ENCODE peak calls at places on chromosomes 2 and 18, in eight cellular contexts. E is activated CD4-positive, alpha-beta T cell treated with anti-CD3 and anti-CD28 coated beads for 36 hours; D is iris pigment epithelial cell; L is right cardiac atrium; F is right lobe of liver; G is thoracic aorta; O is GM06990; J is memory B cell. C is an unnamed sample.

GRCh38 chr18:7084766-7085080 is 32.9 kb downstream of the LAMA1 start:
- DNase-seq in E (no peak), D (peak), L (no peak), F (no peak), G (no peak), O (no peak), J (no peak), C (peak)

GRCh38 chr2:181304011-181304844 is 153.0 kb upstream of the ITGA4 start:
- DNase-seq in E (no peak), D (no peak), L (no peak), F (no peak), G (no peak), O (peak), J (peak), C (no peak)

GRCh38 chr2:95317123-95317500 is 20.0 kb downstream of the KCNIP3 start:
- DNase-seq in E (no peak), D (no peak), L (no peak), F (no peak), G (no peak), O (no peak), J (no peak), C (no peak)

GRCh38 chr2:170121689-170122088 is 56.3 kb upstream of the MYO3B start:
- DNase-seq in E (no peak), D (peak), L (no peak), F (no peak), G (no peak), O (no peak), J (no peak), C (no peak)

GRCh38 chr2:47069628-47070154 is 85.4 kb downstream of the STPG4 start:
- DNase-seq in E (no peak), D (no peak), L (peak), F (peak), G (no peak), O (no peak), J (no peak), C (peak)

GRCh38 chr2:184268900-184269299 is 329.4 kb upstream of the ZNF804A start:
- DNase-seq in E (no peak), D (no peak), L (no peak), F (no peak), G (no peak), O (no peak), J (no peak), C (no peak)

GRCh38 chr2:69621440-69621839 is 22.1 kb downstream of the AAK1 start:
- DNase-seq in E (no peak), D (no peak), L (no peak), F (no peak), G (no peak), O (no peak), J (no peak), C (no peak)

GRCh38 chr2:58045580-58046334 is 849 bp upstream of the VRK2 start:
- DNase-seq in E (peak), D (no peak), L (peak), F (peak), G (no peak), O (no peak), J (no peak), C (no peak)

GRCh38 chr2:181810823-181811695 is 80.5 kb upstream of the ITPRID2 start:
- DNase-seq in E (no peak), D (peak), L (peak), F (no peak), G (no peak), O (no peak), J (no peak), C (peak)

GRCh38 chr2:2107140-2107539 is 223.9 kb downstream of the MYT1L start:
- DNase-seq in E (no peak), D (no peak), L (no peak), F (no peak), G (no peak), O (no peak), J (no peak), C (no peak)

GRCh38 chr2:9814129-9814868 is 29.0 kb upstream of the TAF1B start:
- DNase-seq in E (no peak), D (no peak), L (no peak), F (peak), G (no peak), O (no peak), J (no peak), C (no peak)

GRCh38 chr2:54289942-54290702 is 34.1 kb upstream of the TSPYL6 start:
- DNase-seq in E (no peak), D (no peak), L (peak), F (no peak), G (no peak), O (no peak), J (no peak), C (no peak)

GRCh38 chr2:45960057-45960863 is 308.8 kb downstream of the PRKCE start:
- DNase-seq in E (no peak), D (no peak), L (no peak), F (no peak), G (no peak), O (no peak), J (no peak), C (no peak)

GRCh38 chr18:57901819-57902600 is 98.9 kb upstream of the ATP8B1 start:
- DNase-seq in E (no peak), D (peak), L (no peak), F (peak), G (no peak), O (no peak), J (no peak), C (no peak)

GRCh38 chr2:205405752-205406151 is 276.5 kb upstream of the NRP2 start:
- DNase-seq in E (no peak), D (peak), L (no peak), F (no peak), G (no peak), O (no peak), J (no peak), C (peak)

GRCh38 chr2:32716598-32716997 is 88.7 kb downstream of the TTC27 start:
- DNase-seq in E (no peak), D (no peak), L (no peak), F (no peak), G (no peak), O (no peak), J (no peak), C (no peak)

GRCh38 chr2:236168110-236169067 is at the start of gene GBX2:
- DNase-seq in E (peak), D (peak), L (no peak), F (no peak), G (no peak), O (no peak), J (no peak), C (peak)

GRCh38 chr2:68385232-68385906 is 20.3 kb downstream of the PLEK start:
- DNase-seq in E (peak), D (no peak), L (no peak), F (no peak), G (no peak), O (peak), J (no peak), C (no peak)

GRCh38 chr2:238614376-238614775 is 187.6 kb downstream of the ASB1 start:
- DNase-seq in E (no peak), D (no peak), L (no peak), F (no peak), G (no peak), O (no peak), J (no peak), C (no peak)

GRCh38 chr18:35231052-35231451 is 9.8 kb upstream of the ZNF397 start:
- DNase-seq in E (peak), D (peak), L (peak), F (peak), G (peak), O (peak), J (peak), C (peak)

GRCh38 chr2:158953926-158954763 is 14.3 kb upstream of the TANC1 start:
- DNase-seq in E (peak), D (peak), L (peak), F (peak), G (peak), O (peak), J (no peak), C (peak)

GRCh38 chr2:86350751-86351150 is 13.3 kb upstream of the REEP1 start:
- DNase-seq in E (no peak), D (no peak), L (no peak), F (no peak), G (no peak), O (no peak), J (no peak), C (no peak)

GRCh38 chr2:204434660-204435462 is 110.4 kb upstream of the PARD3B start:
- DNase-seq in E (no peak), D (no peak), L (no peak), F (no peak), G (no peak), O (no peak), J (no peak), C (peak)

GRCh38 chr2:128301501-128301966 is 17.1 kb downstream of the HS6ST1 start:
- DNase-seq in E (no peak), D (peak), L (peak), F (peak), G (peak), O (no peak), J (no peak), C (peak)

GRCh38 chr2:84971799-84972790 is 1.1 kb downstream of the KCMF1 start:
- DNase-seq in E (peak), D (peak), L (peak), F (peak), G (no peak), O (peak), J (peak), C (peak)

GRCh38 chr2:188399159-188399558 is 107.5 kb downstream of the GULP1 start:
- DNase-seq in E (no peak), D (peak), L (no peak), F (no peak), G (no peak), O (no peak), J (no peak), C (peak)

GRCh38 chr2:68827681-68828080 is 43.5 kb downstream of the BMP10 start:
- DNase-seq in E (no peak), D (peak), L (no peak), F (no peak), G (no peak), O (no peak), J (no peak), C (no peak)

GRCh38 chr2:118670868-118671267 is 176.6 kb downstream of the EN1 start:
- DNase-seq in E (no peak), D (peak), L (peak), F (no peak), G (no peak), O (no peak), J (no peak), C (no peak)

GRCh38 chr2:193818801-193819499 is 1624.2 kb upstream of the TMEFF2 start:
- DNase-seq in E (no peak), D (no peak), L (no peak), F (no peak), G (no peak), O (no peak), J (no peak), C (no peak)

GRCh38 chr2:19897623-19898245 is 4.0 kb downstream of the TTC32 start:
- DNase-seq in E (no peak), D (no peak), L (no peak), F (no peak), G (no peak), O (no peak), J (no peak), C (no peak)

GRCh38 chr2:111030271-111030891 is 90.3 kb upstream of the BCL2L11 start:
- DNase-seq in E (peak), D (no peak), L (no peak), F (no peak), G (no peak), O (no peak), J (no peak), C (no peak)

GRCh38 chr18:74281639-74282358 is 10.0 kb downstream of the CYB5A start:
- DNase-seq in E (no peak), D (peak), L (peak), F (no peak), G (no peak), O (no peak), J (no peak), C (peak)

GRCh38 chr2:9145109-9145751 is 61.4 kb upstream of the ASAP2 start:
- DNase-seq in E (no peak), D (peak), L (peak), F (no peak), G (peak), O (no peak), J (no peak), C (peak)

GRCh38 chr2:16656784-16657391 is 8.7 kb downstream of the CYRIA start:
- DNase-seq in E (no peak), D (no peak), L (peak), F (no peak), G (peak), O (peak), J (no peak), C (no peak)

GRCh38 chr2:73942664-73943063 is 16.0 kb downstream of the DGUOK start:
- DNase-seq in E (no peak), D (no peak), L (no peak), F (no peak), G (no peak), O (no peak), J (no peak), C (no peak)

GRCh38 chr18:36307513-36307912 is 10.0 kb downstream of the FHOD3 start:
- DNase-seq in E (no peak), D (peak), L (no peak), F (no peak), G (no peak), O (no peak), J (no peak), C (peak)

GRCh38 chr2:157155992-157156391 is 101.5 kb upstream of the GALNT5 start:
- DNase-seq in E (no peak), D (peak), L (no peak), F (no peak), G (no peak), O (no peak), J (no peak), C (no peak)

GRCh38 chr2:18900691-18901113 is 311.3 kb upstream of the NT5C1B start:
- DNase-seq in E (no peak), D (peak), L (peak), F (no peak), G (no peak), O (no peak), J (no peak), C (no peak)